ENCODE peak calls at places on chromosomes 13 and 19, in four cellular contexts. M is tibial nerve; Q is NCI-H146; G is activated naive CD8-positive, alpha-beta T cell treated with anti-CD3 and anti-CD28 coated beads, Interleukin-2, amount 50 U/mL, for 24 hours. E is an unnamed sample.

GRCh38 chr19:31312004-31312403 is 37.2 kb downstream of the TSHZ3 start:
- DNase-seq in M (no peak), Q (no peak), G (peak), E (no peak)

GRCh38 chr13:26502826-26503225 is 54.7 kb upstream of the WASF3 start:
- DNase-seq in M (no peak), Q (peak), G (peak), E (no peak)

GRCh38 chr13:38012096-38012495 is 142.5 kb upstream of the TRPC4 start:
- DNase-seq in M (no peak), Q (no peak), G (no peak), E (no peak)

GRCh38 chr19:38731654-38732301 is 12.5 kb downstream of the CAPN12 start:
- DNase-seq in M (no peak), Q (peak), G (no peak), E (no peak)

GRCh38 chr19:35222373-35223005 is 6.0 kb downstream of the FAM187B start:
- DNase-seq in M (no peak), Q (no peak), G (peak), E (no peak)

GRCh38 chr19:10751109-10751972 is 33.5 kb downstream of the DNM2 start:
- DNase-seq in M (no peak), Q (no peak), G (no peak), E (no peak)

GRCh38 chr19:32869369-32870153 is at the start of gene SLC7A9:
- DNase-seq in M (no peak), Q (peak), G (no peak), E (no peak)

GRCh38 chr19:543912-544608 is at the start of gene GZMM:
- DNase-seq in M (no peak), Q (no peak), G (peak), E (no peak)

GRCh38 chr13:52845766-52846566 is 2.5 kb downstream of the PCDH8 start:
- DNase-seq in M (no peak), Q (no peak), G (peak), E (no peak)

GRCh38 chr19:13104848-13105646 is 2.4 kb upstream of the LYL1 start:
- DNase-seq in M (no peak), Q (no peak), G (peak), E (no peak)

GRCh38 chr13:46905249-46905648 is 8.4 kb upstream of the HTR2A start:
- DNase-seq in M (no peak), Q (no peak), G (no peak), E (no peak)

GRCh38 chr19:1979642-1980041 is 35.9 kb downstream of the BTBD2 start:
- DNase-seq in M (no peak), Q (no peak), G (no peak), E (no peak)

GRCh38 chr19:2552859-2553258 is 76.9 kb downstream of the GADD45B start:
- DNase-seq in M (no peak), Q (no peak), G (peak), E (peak)

GRCh38 chr19:4077800-4078683 is 11.3 kb upstream of the ZBTB7A start:
- DNase-seq in M (peak), Q (peak), G (peak), E (peak)

GRCh38 chr19:43610493-43610892 is 1.4 kb upstream of the SRRM5 start:
- DNase-seq in M (no peak), Q (no peak), G (no peak), E (no peak)

GRCh38 chr19:35828694-35829301 is 16.2 kb upstream of the PRODH2 start:
- DNase-seq in M (no peak), Q (no peak), G (peak), E (no peak)

GRCh38 chr13:47126432-47126831 is 229.6 kb upstream of the HTR2A start:
- DNase-seq in M (no peak), Q (no peak), G (no peak), E (no peak)

GRCh38 chr19:38162632-38163031 is 61.4 kb downstream of the DPF1 start:
- DNase-seq in M (no peak), Q (no peak), G (no peak), E (no peak)

GRCh38 chr19:50717026-50717723 is 2.4 kb downstream of the SHANK1 start:
- DNase-seq in M (no peak), Q (no peak), G (no peak), E (no peak)

GRCh38 chr13:105462981-105463380 is 1072.5 kb downstream of the EFNB2 start:
- DNase-seq in M (no peak), Q (no peak), G (no peak), E (no peak)

GRCh38 chr13:97403893-97404683 is 29.9 kb upstream of the RAP2A start:
- DNase-seq in M (no peak), Q (no peak), G (no peak), E (no peak)

GRCh38 chr19:48274173-48274572 is 4.3 kb downstream of the ZNF114 start:
- DNase-seq in M (no peak), Q (no peak), G (no peak), E (no peak)

GRCh38 chr13:106038752-106039151 is 496.7 kb downstream of the EFNB2 start:
- DNase-seq in M (no peak), Q (no peak), G (no peak), E (no peak)

GRCh38 chr13:31227063-31227462 is 27.3 kb downstream of the B3GLCT start:
- DNase-seq in M (no peak), Q (no peak), G (no peak), E (no peak)

GRCh38 chr19:14661372-14661924 is 13.2 kb downstream of the ADGRE3 start:
- DNase-seq in M (no peak), Q (no peak), G (no peak), E (no peak)

GRCh38 chr13:39273953-39274352 is 235.7 kb downstream of the NHLRC3 start:
- DNase-seq in M (no peak), Q (peak), G (no peak), E (no peak)

GRCh38 chr19:48746738-48747575 is at the start of gene IZUMO1:
- DNase-seq in M (peak), Q (no peak), G (peak), E (no peak)

GRCh38 chr19:14073232-14073924 is 792 bp downstream of the MISP3 start:
- DNase-seq in M (no peak), Q (peak), G (peak), E (peak)

GRCh38 chr19:13729859-13730258 is 34.5 kb upstream of the MRI1 start:
- DNase-seq in M (no peak), Q (no peak), G (no peak), E (no peak)

GRCh38 chr13:41700790-41701310 is 243.5 kb downstream of the RGCC start:
- DNase-seq in M (no peak), Q (no peak), G (no peak), E (no peak)

GRCh38 chr19:47272448-47273312 is 2.0 kb upstream of the INAFM1 start:
- DNase-seq in M (peak), Q (peak), G (peak), E (peak)

GRCh38 chr13:35549481-35549880 is 73.0 kb upstream of the MAB21L1 start:
- DNase-seq in M (no peak), Q (no peak), G (no peak), E (no peak)

GRCh38 chr13:32266130-32266529 is 49.0 kb downstream of the ZAR1L start:
- DNase-seq in M (no peak), Q (no peak), G (no peak), E (no peak)

GRCh38 chr13:40192516-40193257 is 473.8 kb downstream of the FOXO1 start:
- DNase-seq in M (no peak), Q (no peak), G (no peak), E (no peak)

E was measured in GM12891.